ENCODE peak calls at places on chromosomes 1 and 21, in nine cellular contexts. G is neural progenitor cell, A is GM12865, E is omental fat pad, H is natural killer cell, W is heart right ventricle, C is fibroblast of lung, M is lower leg skin, P is fibroblast of the aortic adventitia. S is an unnamed sample.

GRCh38 chr1:18109756-18110597 is 2.4 kb downstream of the IGSF21 start:
- DNase-seq in G (peak), A (no peak), E (no peak), H (no peak), W (no peak), C (peak), M (no peak), P (no peak), S (no peak)

GRCh38 chr1:62833529-62833928 is 49.6 kb downstream of the ATG4C start:
- DNase-seq in G (no peak), A (no peak), E (no peak), H (no peak), W (no peak), C (no peak), M (no peak), P (no peak), S (no peak)

GRCh38 chr1:31054349-31054748 is 11.2 kb downstream of the PUM1 start:
- DNase-seq in G (no peak), A (no peak), E (no peak), H (no peak), W (no peak), C (peak), M (no peak), P (peak), S (no peak)

GRCh38 chr21:45236481-45236880 is 51.2 kb downstream of the POFUT2 start:
- DNase-seq in G (no peak), A (peak), E (no peak), H (no peak), W (no peak), C (no peak), M (no peak), P (no peak), S (no peak)

GRCh38 chr1:160726498-160727391 is 12.3 kb upstream of the SLAMF7 start:
- DNase-seq in G (peak), A (peak), E (no peak), H (no peak), W (peak), C (peak), M (no peak), P (peak), S (no peak)

GRCh38 chr1:46244656-46245371 is 2.7 kb upstream of the RAD54L start:
- DNase-seq in G (no peak), A (peak), E (no peak), H (no peak), W (no peak), C (peak), M (no peak), P (peak), S (no peak)

GRCh38 chr1:65253800-65254319 is 55.5 kb upstream of the DNAJC6 start:
- DNase-seq in G (no peak), A (no peak), E (no peak), H (no peak), W (no peak), C (no peak), M (no peak), P (no peak), S (no peak)

GRCh38 chr1:12204140-12204539 is 25.7 kb upstream of the VPS13D start:
- DNase-seq in G (no peak), A (peak), E (no peak), H (no peak), W (no peak), C (no peak), M (no peak), P (no peak), S (no peak)

GRCh38 chr21:34553199-34553952 is 41.4 kb upstream of the KCNE1 start:
- DNase-seq in G (peak), A (no peak), E (no peak), H (no peak), W (no peak), C (peak), M (no peak), P (peak), S (no peak)

GRCh38 chr1:58823481-58824010 is 39.7 kb upstream of the JUN start:
- DNase-seq in G (no peak), A (no peak), E (no peak), H (no peak), W (no peak), C (peak), M (no peak), P (peak), S (no peak)

GRCh38 chr1:157595356-157595755 is 2.5 kb downstream of the FCRL4 start:
- DNase-seq in G (no peak), A (peak), E (no peak), H (no peak), W (no peak), C (no peak), M (no peak), P (no peak), S (no peak)

GRCh38 chr21:19326581-19327319 is 923.2 kb upstream of the TMPRSS15 start:
- DNase-seq in G (no peak), A (no peak), E (no peak), H (no peak), W (no peak), C (no peak), M (no peak), P (no peak), S (no peak)

GRCh38 chr1:63821650-63822049 is 47.8 kb downstream of the ROR1 start:
- DNase-seq in G (no peak), A (no peak), E (no peak), H (no peak), W (no peak), C (peak), M (no peak), P (peak), S (no peak)

GRCh38 chr1:154609398-154610380 is 1.7 kb upstream of the ADAR start:
- DNase-seq in G (peak), A (peak), E (no peak), H (no peak), W (no peak), C (peak), M (no peak), P (peak), S (no peak)

GRCh38 chr1:58815680-58816071 is 31.8 kb upstream of the JUN start:
- DNase-seq in G (peak), A (peak), E (no peak), H (no peak), W (peak), C (no peak), M (no peak), P (no peak), S (no peak)

GRCh38 chr21:42062543-42063022 is 8.5 kb upstream of the UMODL1 start:
- DNase-seq in G (no peak), A (peak), E (no peak), H (peak), W (no peak), C (no peak), M (peak), P (no peak), S (no peak)

GRCh38 chr1:69737527-69738176 is 169.9 kb downstream of the LRRC7 start:
- DNase-seq in G (peak), A (peak), E (no peak), H (no peak), W (peak), C (peak), M (no peak), P (peak), S (no peak)

GRCh38 chr1:61914823-61915482 is 172.7 kb downstream of the PATJ start:
- DNase-seq in G (peak), A (no peak), E (no peak), H (no peak), W (no peak), C (peak), M (no peak), P (no peak), S (no peak)

GRCh38 chr1:213715182-213715581 is 272.6 kb upstream of the PROX1 start:
- DNase-seq in G (no peak), A (no peak), E (no peak), H (no peak), W (no peak), C (no peak), M (no peak), P (no peak), S (no peak)

GRCh38 chr1:203422116-203422515 is 53.5 kb upstream of the PRELP start:
- DNase-seq in G (no peak), A (no peak), E (no peak), H (no peak), W (no peak), C (no peak), M (no peak), P (no peak), S (no peak)

GRCh38 chr1:3736131-3736561 is 16.1 kb upstream of the CCDC27 start:
- DNase-seq in G (no peak), A (no peak), E (no peak), H (no peak), W (no peak), C (no peak), M (no peak), P (no peak), S (no peak)

GRCh38 chr1:111204211-111204883 is 3.9 kb upstream of the DENND2D start:
- DNase-seq in G (no peak), A (peak), E (no peak), H (peak), W (no peak), C (no peak), M (peak), P (no peak), S (no peak)

GRCh38 chr1:111203681-111204210 is 3.3 kb upstream of the DENND2D start:
- DNase-seq in G (no peak), A (peak), E (no peak), H (peak), W (peak), C (peak), M (peak), P (no peak), S (no peak)

GRCh38 chr1:111202366-111202706 is 1.9 kb upstream of the DENND2D start:
- DNase-seq in G (no peak), A (no peak), E (no peak), H (no peak), W (no peak), C (no peak), M (no peak), P (no peak), S (no peak)

GRCh38 chr1:111201275-111202090 is 1.0 kb upstream of the DENND2D start:
- DNase-seq in G (no peak), A (peak), E (no peak), H (no peak), W (no peak), C (no peak), M (no peak), P (no peak), S (no peak)

GRCh38 chr1:111202707-111203623 is 2.5 kb upstream of the DENND2D start:
- DNase-seq in G (no peak), A (peak), E (no peak), H (no peak), W (no peak), C (no peak), M (no peak), P (no peak), S (no peak)
- TF ChIP-seq CTCF in G (no peak), A (peak), E (no peak), H (no peak), W (no peak), C (no peak), M (no peak), P (no peak), S (no peak)

GRCh38 chr1:182444497-182444896 is 5.4 kb upstream of the RGSL1 start:
- DNase-seq in G (no peak), A (peak), E (no peak), H (no peak), W (no peak), C (no peak), M (no peak), P (no peak), S (no peak)
- TF ChIP-seq CTCF in G (no peak), A (peak), E (no peak), H (no peak), W (no peak), C (no peak), M (no peak), P (no peak), S (no peak)

DNA sequence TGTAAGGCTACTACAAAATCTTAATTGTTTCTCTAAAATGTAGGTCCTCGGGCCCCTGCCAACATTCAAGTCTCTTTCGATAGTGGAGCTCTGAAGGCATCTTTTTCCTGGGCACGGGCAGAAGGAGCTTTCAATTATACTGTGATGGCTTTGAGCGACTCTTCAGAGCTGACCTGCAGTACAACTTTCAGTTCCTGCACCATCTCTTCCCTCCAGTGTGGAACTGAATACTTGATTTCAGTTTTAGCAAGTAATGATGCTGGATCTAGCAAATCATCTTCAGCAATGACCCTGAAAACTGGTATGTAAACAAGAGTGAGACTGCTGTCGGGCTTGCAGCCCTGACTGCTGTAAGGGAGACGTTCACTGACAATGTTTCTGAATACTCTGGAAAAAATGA is 9.6 kb downstream of the FNDC7 start:
- DNase-seq in G (no peak), A (no peak), E (no peak), H (no peak), W (no peak), C (no peak), M (no peak), P (no peak), S (no peak)
- TF ChIP-seq CTCF in G (no peak), A (no peak), E (no peak), H (no peak), W (no peak), C (no peak), M (no peak), P (no peak), S (no peak)

GRCh38 chr1:143584508-143584907 is 387.3 kb downstream of the FAM72C start:
- DNase-seq in G (no peak), A (no peak), E (no peak), H (no peak), W (no peak), C (no peak), M (no peak), P (no peak), S (no peak)
- TF ChIP-seq CTCF in G (no peak), A (no peak), E (no peak), H (no peak), W (no peak), C (no peak), M (no peak), P (no peak), S (no peak)